ENCODE peak calls at places on chromosomes 1 and 21, in eight cellular contexts. One of them, this sample, is unnamed.

GRCh38 chr1:22420456-22421053 is 31.1 kb upstream of the ZBTB40 start:
- DNase-seq in CD8-positive, alpha-beta memory T cell: peak
- DNase-seq in ELR: peak
- DNase-seq in ureter: peak
- DNase-seq in stimulated activated naive CD8-positive, alpha-beta T cell treated with anti-CD3 and anti-CD28 coated beads, Interleukin-15, Interleukin-2, amounts not matched to agents 100 U/mL and 50 U/mL, for 24 hours: peak
- DNase-seq in B cell: peak
- DNase-seq in pancreas: peak
- DNase-seq in kidney tubule cell: peak
- DNase-seq in this sample: peak

GRCh38 chr1:203146042-203146369 is 18.5 kb downstream of the ADORA1 start:
- DNase-seq in ureter: no peak
- DNase-seq in B cell: no peak
- DNase-seq in ELR: no peak
- DNase-seq in CD8-positive, alpha-beta memory T cell: no peak
- DNase-seq in stimulated activated naive CD8-positive, alpha-beta T cell treated with anti-CD3 and anti-CD28 coated beads, Interleukin-15, Interleukin-2, amounts not matched to agents 100 U/mL and 50 U/mL, for 24 hours: no peak
- DNase-seq in pancreas: no peak
- DNase-seq in kidney tubule cell: no peak
- DNase-seq in this sample: no peak

GRCh38 chr1:101017448-101017847 is 8.1 kb downstream of the DPH5 start:
- DNase-seq in stimulated activated naive CD8-positive, alpha-beta T cell treated with anti-CD3 and anti-CD28 coated beads, Interleukin-15, Interleukin-2, amounts not matched to agents 100 U/mL and 50 U/mL, for 24 hours: no peak
- DNase-seq in ELR: no peak
- DNase-seq in CD8-positive, alpha-beta memory T cell: no peak
- DNase-seq in kidney tubule cell: no peak
- DNase-seq in pancreas: no peak
- DNase-seq in ureter: no peak
- DNase-seq in B cell: no peak
- DNase-seq in this sample: no peak

GRCh38 chr21:45286671-45287437 is 841 bp downstream of the POFUT2 start:
- DNase-seq in CD8-positive, alpha-beta memory T cell: no peak
- DNase-seq in kidney tubule cell: no peak
- DNase-seq in B cell: no peak
- DNase-seq in ELR: no peak
- DNase-seq in stimulated activated naive CD8-positive, alpha-beta T cell treated with anti-CD3 and anti-CD28 coated beads, Interleukin-15, Interleukin-2, amounts not matched to agents 100 U/mL and 50 U/mL, for 24 hours: no peak
- DNase-seq in ureter: peak
- DNase-seq in pancreas: peak
- DNase-seq in this sample: peak

GRCh38 chr1:55554611-55555010 is 339.4 kb upstream of the USP24 start:
- DNase-seq in kidney tubule cell: no peak
- DNase-seq in stimulated activated naive CD8-positive, alpha-beta T cell treated with anti-CD3 and anti-CD28 coated beads, Interleukin-15, Interleukin-2, amounts not matched to agents 100 U/mL and 50 U/mL, for 24 hours: no peak
- DNase-seq in ureter: no peak
- DNase-seq in pancreas: no peak
- DNase-seq in B cell: no peak
- DNase-seq in CD8-positive, alpha-beta memory T cell: no peak
- DNase-seq in ELR: no peak
- DNase-seq in this sample: no peak

GRCh38 chr1:211630236-211631081 is 45.0 kb downstream of the NEK2 start:
- DNase-seq in pancreas: peak
- DNase-seq in CD8-positive, alpha-beta memory T cell: no peak
- DNase-seq in stimulated activated naive CD8-positive, alpha-beta T cell treated with anti-CD3 and anti-CD28 coated beads, Interleukin-15, Interleukin-2, amounts not matched to agents 100 U/mL and 50 U/mL, for 24 hours: no peak
- DNase-seq in B cell: no peak
- DNase-seq in ELR: no peak
- DNase-seq in ureter: no peak
- DNase-seq in kidney tubule cell: no peak
- DNase-seq in this sample: no peak

GRCh38 chr1:197096137-197096536 is 29.1 kb upstream of the F13B start:
- DNase-seq in CD8-positive, alpha-beta memory T cell: no peak
- DNase-seq in pancreas: no peak
- DNase-seq in kidney tubule cell: no peak
- DNase-seq in stimulated activated naive CD8-positive, alpha-beta T cell treated with anti-CD3 and anti-CD28 coated beads, Interleukin-15, Interleukin-2, amounts not matched to agents 100 U/mL and 50 U/mL, for 24 hours: no peak
- DNase-seq in B cell: no peak
- DNase-seq in ELR: no peak
- DNase-seq in ureter: no peak
- DNase-seq in this sample: no peak

GRCh38 chr1:24364975-24365678 is 46.0 kb downstream of the GRHL3 start:
- DNase-seq in CD8-positive, alpha-beta memory T cell: no peak
- DNase-seq in stimulated activated naive CD8-positive, alpha-beta T cell treated with anti-CD3 and anti-CD28 coated beads, Interleukin-15, Interleukin-2, amounts not matched to agents 100 U/mL and 50 U/mL, for 24 hours: peak
- DNase-seq in B cell: no peak
- DNase-seq in ELR: peak
- DNase-seq in kidney tubule cell: peak
- DNase-seq in ureter: peak
- DNase-seq in pancreas: no peak
- DNase-seq in this sample: no peak

GRCh38 chr1:7199077-7199779 is 414.0 kb downstream of the CAMTA1 start:
- DNase-seq in pancreas: no peak
- DNase-seq in B cell: no peak
- DNase-seq in CD8-positive, alpha-beta memory T cell: no peak
- DNase-seq in ureter: no peak
- DNase-seq in ELR: no peak
- DNase-seq in kidney tubule cell: no peak
- DNase-seq in stimulated activated naive CD8-positive, alpha-beta T cell treated with anti-CD3 and anti-CD28 coated beads, Interleukin-15, Interleukin-2, amounts not matched to agents 100 U/mL and 50 U/mL, for 24 hours: no peak
- DNase-seq in this sample: no peak

GRCh38 chr1:82366694-82367093 is 566.0 kb downstream of the ADGRL2 start:
- DNase-seq in ELR: no peak
- DNase-seq in B cell: no peak
- DNase-seq in kidney tubule cell: peak
- DNase-seq in stimulated activated naive CD8-positive, alpha-beta T cell treated with anti-CD3 and anti-CD28 coated beads, Interleukin-15, Interleukin-2, amounts not matched to agents 100 U/mL and 50 U/mL, for 24 hours: no peak
- DNase-seq in CD8-positive, alpha-beta memory T cell: no peak
- DNase-seq in ureter: no peak
- DNase-seq in pancreas: no peak
- DNase-seq in this sample: no peak

GRCh38 chr1:24490101-24490781 is 12.4 kb upstream of the RCAN3 start:
- DNase-seq in ELR: no peak
- DNase-seq in pancreas: no peak
- DNase-seq in stimulated activated naive CD8-positive, alpha-beta T cell treated with anti-CD3 and anti-CD28 coated beads, Interleukin-15, Interleukin-2, amounts not matched to agents 100 U/mL and 50 U/mL, for 24 hours: no peak
- DNase-seq in CD8-positive, alpha-beta memory T cell: no peak
- DNase-seq in kidney tubule cell: no peak
- DNase-seq in ureter: no peak
- DNase-seq in B cell: no peak
- DNase-seq in this sample: no peak

GRCh38 chr1:203926025-203926540 is 64.7 kb downstream of the SNRPE start:
- DNase-seq in ureter: no peak
- DNase-seq in CD8-positive, alpha-beta memory T cell: no peak
- DNase-seq in pancreas: no peak
- DNase-seq in stimulated activated naive CD8-positive, alpha-beta T cell treated with anti-CD3 and anti-CD28 coated beads, Interleukin-15, Interleukin-2, amounts not matched to agents 100 U/mL and 50 U/mL, for 24 hours: no peak
- DNase-seq in B cell: no peak
- DNase-seq in ELR: peak
- DNase-seq in kidney tubule cell: no peak
- DNase-seq in this sample: no peak

GRCh38 chr1:169711469-169712308 is at the start of gene SELL:
- DNase-seq in pancreas: no peak
- DNase-seq in kidney tubule cell: peak
- DNase-seq in ureter: peak
- DNase-seq in B cell: peak
- DNase-seq in CD8-positive, alpha-beta memory T cell: peak
- DNase-seq in ELR: peak
- DNase-seq in stimulated activated naive CD8-positive, alpha-beta T cell treated with anti-CD3 and anti-CD28 coated beads, Interleukin-15, Interleukin-2, amounts not matched to agents 100 U/mL and 50 U/mL, for 24 hours: peak
- DNase-seq in this sample: no peak

GRCh38 chr1:24986372-24986979 is 56.4 kb upstream of the RUNX3 start:
- DNase-seq in CD8-positive, alpha-beta memory T cell: no peak
- DNase-seq in ELR: no peak
- DNase-seq in stimulated activated naive CD8-positive, alpha-beta T cell treated with anti-CD3 and anti-CD28 coated beads, Interleukin-15, Interleukin-2, amounts not matched to agents 100 U/mL and 50 U/mL, for 24 hours: no peak
- DNase-seq in pancreas: no peak
- DNase-seq in B cell: no peak
- DNase-seq in kidney tubule cell: no peak
- DNase-seq in ureter: no peak
- DNase-seq in this sample: no peak

GRCh38 chr1:205933672-205934618 is 9.3 kb downstream of the SLC26A9 start:
- DNase-seq in pancreas: no peak
- DNase-seq in ELR: peak
- DNase-seq in kidney tubule cell: peak
- DNase-seq in ureter: no peak
- DNase-seq in B cell: no peak
- DNase-seq in stimulated activated naive CD8-positive, alpha-beta T cell treated with anti-CD3 and anti-CD28 coated beads, Interleukin-15, Interleukin-2, amounts not matched to agents 100 U/mL and 50 U/mL, for 24 hours: no peak
- DNase-seq in CD8-positive, alpha-beta memory T cell: no peak
- DNase-seq in this sample: no peak

GRCh38 chr1:70361727-70362413 is 7.3 kb upstream of the ANKRD13C start:
- DNase-seq in B cell: no peak
- DNase-seq in ureter: no peak
- DNase-seq in CD8-positive, alpha-beta memory T cell: no peak
- DNase-seq in kidney tubule cell: peak
- DNase-seq in stimulated activated naive CD8-positive, alpha-beta T cell treated with anti-CD3 and anti-CD28 coated beads, Interleukin-15, Interleukin-2, amounts not matched to agents 100 U/mL and 50 U/mL, for 24 hours: no peak
- DNase-seq in ELR: peak
- DNase-seq in pancreas: no peak
- DNase-seq in this sample: no peak

GRCh38 chr1:227919916-227920315 is 27.8 kb downstream of the WNT9A start:
- DNase-seq in kidney tubule cell: no peak
- DNase-seq in B cell: no peak
- DNase-seq in stimulated activated naive CD8-positive, alpha-beta T cell treated with anti-CD3 and anti-CD28 coated beads, Interleukin-15, Interleukin-2, amounts not matched to agents 100 U/mL and 50 U/mL, for 24 hours: no peak
- DNase-seq in ureter: no peak
- DNase-seq in pancreas: no peak
- DNase-seq in ELR: no peak
- DNase-seq in CD8-positive, alpha-beta memory T cell: no peak
- DNase-seq in this sample: no peak

GRCh38 chr21:37871121-37871862 is 45.0 kb downstream of the KCNJ6 start:
- DNase-seq in CD8-positive, alpha-beta memory T cell: no peak
- DNase-seq in ELR: peak
- DNase-seq in B cell: no peak
- DNase-seq in kidney tubule cell: peak
- DNase-seq in pancreas: no peak
- DNase-seq in ureter: no peak
- DNase-seq in stimulated activated naive CD8-positive, alpha-beta T cell treated with anti-CD3 and anti-CD28 coated beads, Interleukin-15, Interleukin-2, amounts not matched to agents 100 U/mL and 50 U/mL, for 24 hours: no peak
- DNase-seq in this sample: no peak

GRCh38 chr1:204751883-204752687 is 66.5 kb upstream of the LRRN2 start:
- DNase-seq in kidney tubule cell: no peak
- DNase-seq in pancreas: peak
- DNase-seq in stimulated activated naive CD8-positive, alpha-beta T cell treated with anti-CD3 and anti-CD28 coated beads, Interleukin-15, Interleukin-2, amounts not matched to agents 100 U/mL and 50 U/mL, for 24 hours: no peak
- DNase-seq in CD8-positive, alpha-beta memory T cell: no peak
- DNase-seq in ureter: no peak
- DNase-seq in B cell: no peak
- DNase-seq in ELR: no peak
- DNase-seq in this sample: no peak

GRCh38 chr1:178706467-178706866 is 18.6 kb upstream of the RALGPS2 start:
- DNase-seq in stimulated activated naive CD8-positive, alpha-beta T cell treated with anti-CD3 and anti-CD28 coated beads, Interleukin-15, Interleukin-2, amounts not matched to agents 100 U/mL and 50 U/mL, for 24 hours: no peak
- DNase-seq in B cell: no peak
- DNase-seq in ELR: no peak
- DNase-seq in kidney tubule cell: no peak
- DNase-seq in pancreas: no peak
- DNase-seq in CD8-positive, alpha-beta memory T cell: no peak
- DNase-seq in ureter: no peak
- DNase-seq in this sample: no peak

GRCh38 chr1:70143052-70143659 is 62.2 kb downstream of the LRRC40 start:
- DNase-seq in pancreas: no peak
- DNase-seq in stimulated activated naive CD8-positive, alpha-beta T cell treated with anti-CD3 and anti-CD28 coated beads, Interleukin-15, Interleukin-2, amounts not matched to agents 100 U/mL and 50 U/mL, for 24 hours: no peak
- DNase-seq in ELR: peak
- DNase-seq in B cell: no peak
- DNase-seq in CD8-positive, alpha-beta memory T cell: no peak
- DNase-seq in kidney tubule cell: no peak
- DNase-seq in ureter: no peak
- DNase-seq in this sample: no peak

GRCh38 chr1:193539731-193540459 is 353.5 kb upstream of the B3GALT2 start:
- DNase-seq in pancreas: no peak
- DNase-seq in ureter: no peak
- DNase-seq in ELR: no peak
- DNase-seq in stimulated activated naive CD8-positive, alpha-beta T cell treated with anti-CD3 and anti-CD28 coated beads, Interleukin-15, Interleukin-2, amounts not matched to agents 100 U/mL and 50 U/mL, for 24 hours: peak
- DNase-seq in B cell: no peak
- DNase-seq in CD8-positive, alpha-beta memory T cell: no peak
- DNase-seq in kidney tubule cell: no peak
- DNase-seq in this sample: no peak

GRCh38 chr1:1891349-1892078 is 627 bp upstream of the GNB1 start:
- DNase-seq in ELR: peak
- DNase-seq in pancreas: peak
- DNase-seq in stimulated activated naive CD8-positive, alpha-beta T cell treated with anti-CD3 and anti-CD28 coated beads, Interleukin-15, Interleukin-2, amounts not matched to agents 100 U/mL and 50 U/mL, for 24 hours: peak
- DNase-seq in ureter: peak
- DNase-seq in CD8-positive, alpha-beta memory T cell: peak
- DNase-seq in B cell: peak
- DNase-seq in kidney tubule cell: peak
- DNase-seq in this sample: peak

GRCh38 chr1:111219466-111220286 is 7.8 kb upstream of the CHI3L2 start:
- DNase-seq in ELR: no peak
- DNase-seq in CD8-positive, alpha-beta memory T cell: no peak
- DNase-seq in pancreas: no peak
- DNase-seq in kidney tubule cell: no peak
- DNase-seq in stimulated activated naive CD8-positive, alpha-beta T cell treated with anti-CD3 and anti-CD28 coated beads, Interleukin-15, Interleukin-2, amounts not matched to agents 100 U/mL and 50 U/mL, for 24 hours: peak
- DNase-seq in B cell: peak
- DNase-seq in ureter: no peak
- DNase-seq in this sample: no peak

GRCh38 chr1:148160421-148161251 is 8.6 kb upstream of the NBPF11 start:
- DNase-seq in kidney tubule cell: no peak
- DNase-seq in B cell: peak
- DNase-seq in ELR: no peak
- DNase-seq in CD8-positive, alpha-beta memory T cell: no peak
- DNase-seq in stimulated activated naive CD8-positive, alpha-beta T cell treated with anti-CD3 and anti-CD28 coated beads, Interleukin-15, Interleukin-2, amounts not matched to agents 100 U/mL and 50 U/mL, for 24 hours: no peak
- DNase-seq in pancreas: peak
- DNase-seq in ureter: no peak
- DNase-seq in this sample: no peak

GRCh38 chr1:92470216-92470615 is 16.5 kb downstream of the GFI1 start:
- DNase-seq in CD8-positive, alpha-beta memory T cell: no peak
- DNase-seq in B cell: no peak
- DNase-seq in ureter: no peak
- DNase-seq in ELR: no peak
- DNase-seq in pancreas: no peak
- DNase-seq in kidney tubule cell: no peak
- DNase-seq in stimulated activated naive CD8-positive, alpha-beta T cell treated with anti-CD3 and anti-CD28 coated beads, Interleukin-15, Interleukin-2, amounts not matched to agents 100 U/mL and 50 U/mL, for 24 hours: no peak
- DNase-seq in this sample: peak

GRCh38 chr1:195604287-195604686 is 1004.0 kb downstream of the KCNT2 start:
- DNase-seq in ureter: no peak
- DNase-seq in stimulated activated naive CD8-positive, alpha-beta T cell treated with anti-CD3 and anti-CD28 coated beads, Interleukin-15, Interleukin-2, amounts not matched to agents 100 U/mL and 50 U/mL, for 24 hours: no peak
- DNase-seq in kidney tubule cell: peak
- DNase-seq in pancreas: no peak
- DNase-seq in CD8-positive, alpha-beta memory T cell: no peak
- DNase-seq in B cell: no peak
- DNase-seq in ELR: peak
- DNase-seq in this sample: no peak

GRCh38 chr1:116316373-116316772 is 56.7 kb upstream of the ATP1A1 start:
- DNase-seq in stimulated activated naive CD8-positive, alpha-beta T cell treated with anti-CD3 and anti-CD28 coated beads, Interleukin-15, Interleukin-2, amounts not matched to agents 100 U/mL and 50 U/mL, for 24 hours: no peak
- DNase-seq in ureter: no peak
- DNase-seq in pancreas: no peak
- DNase-seq in ELR: no peak
- DNase-seq in kidney tubule cell: no peak
- DNase-seq in CD8-positive, alpha-beta memory T cell: no peak
- DNase-seq in B cell: no peak
- DNase-seq in this sample: no peak

GRCh38 chr1:64748222-64748621 is 3.3 kb downstream of the RAVER2 start:
- DNase-seq in kidney tubule cell: no peak
- DNase-seq in ureter: no peak
- DNase-seq in stimulated activated naive CD8-positive, alpha-beta T cell treated with anti-CD3 and anti-CD28 coated beads, Interleukin-15, Interleukin-2, amounts not matched to agents 100 U/mL and 50 U/mL, for 24 hours: no peak
- DNase-seq in CD8-positive, alpha-beta memory T cell: no peak
- DNase-seq in pancreas: no peak
- DNase-seq in ELR: no peak
- DNase-seq in B cell: no peak
- DNase-seq in this sample: no peak

GRCh38 chr21:32494946-32495703 is 82.6 kb downstream of the EVA1C start:
- DNase-seq in B cell: no peak
- DNase-seq in ELR: peak
- DNase-seq in CD8-positive, alpha-beta memory T cell: no peak
- DNase-seq in stimulated activated naive CD8-positive, alpha-beta T cell treated with anti-CD3 and anti-CD28 coated beads, Interleukin-15, Interleukin-2, amounts not matched to agents 100 U/mL and 50 U/mL, for 24 hours: no peak
- DNase-seq in ureter: no peak
- DNase-seq in kidney tubule cell: no peak
- DNase-seq in pancreas: no peak
- DNase-seq in this sample: no peak

GRCh38 chr1:118290571-118290970 is 105.5 kb upstream of the SPAG17 start:
- DNase-seq in CD8-positive, alpha-beta memory T cell: no peak
- DNase-seq in ELR: no peak
- DNase-seq in stimulated activated naive CD8-positive, alpha-beta T cell treated with anti-CD3 and anti-CD28 coated beads, Interleukin-15, Interleukin-2, amounts not matched to agents 100 U/mL and 50 U/mL, for 24 hours: no peak
- DNase-seq in pancreas: no peak
- DNase-seq in B cell: no peak
- DNase-seq in kidney tubule cell: no peak
- DNase-seq in ureter: no peak
- DNase-seq in this sample: no peak

GRCh38 chr1:205537386-205538018 is 33.0 kb downstream of the CDK18 start:
- DNase-seq in ureter: peak
- DNase-seq in ELR: peak
- DNase-seq in stimulated activated naive CD8-positive, alpha-beta T cell treated with anti-CD3 and anti-CD28 coated beads, Interleukin-15, Interleukin-2, amounts not matched to agents 100 U/mL and 50 U/mL, for 24 hours: no peak
- DNase-seq in kidney tubule cell: no peak
- DNase-seq in pancreas: no peak
- DNase-seq in CD8-positive, alpha-beta memory T cell: no peak
- DNase-seq in B cell: no peak
- DNase-seq in this sample: no peak

GRCh38 chr1:112878321-112878720 is 77.7 kb downstream of the SLC16A1 start:
- DNase-seq in ELR: no peak
- DNase-seq in stimulated activated naive CD8-positive, alpha-beta T cell treated with anti-CD3 and anti-CD28 coated beads, Interleukin-15, Interleukin-2, amounts not matched to agents 100 U/mL and 50 U/mL, for 24 hours: no peak
- DNase-seq in ureter: no peak
- DNase-seq in pancreas: no peak
- DNase-seq in CD8-positive, alpha-beta memory T cell: no peak
- DNase-seq in kidney tubule cell: no peak
- DNase-seq in B cell: no peak
- DNase-seq in this sample: no peak

GRCh38 chr1:240506176-240506575 is 105.8 kb downstream of the GREM2 start:
- DNase-seq in ELR: no peak
- DNase-seq in B cell: no peak
- DNase-seq in stimulated activated naive CD8-positive, alpha-beta T cell treated with anti-CD3 and anti-CD28 coated beads, Interleukin-15, Interleukin-2, amounts not matched to agents 100 U/mL and 50 U/mL, for 24 hours: no peak
- DNase-seq in CD8-positive, alpha-beta memory T cell: no peak
- DNase-seq in pancreas: no peak
- DNase-seq in kidney tubule cell: no peak
- DNase-seq in ureter: no peak
- DNase-seq in this sample: no peak

This sample was measured in osteocyte.